ENCODE peak calls at places on chromosome 11, in seven cellular contexts. V is cardiac muscle cell, E is GM13977, S is IMR-90, U is astrocyte of the cerebellum, Q is foreskin fibroblast, K is spleen. L is an unnamed sample.

GRCh38 chr11:44065161-44065571 is 904 bp upstream of the ACCS start:
- DNase-seq in V (no peak), E (no peak), S (no peak), U (no peak), Q (no peak), K (no peak), L (no peak)

GRCh38 chr11:63866211-63866610 is 27.3 kb downstream of the MARK2 start:
- DNase-seq in V (peak; percentile 77), E (peak; percentile 84), S (peak; percentile 61), U (peak; percentile 54), Q (peak; percentile 59), K (no peak), L (peak; percentile 85)

GRCh38 chr11:65611028-65611757 is 2.8 kb downstream of the MAP3K11 start:
- DNase-seq in V (peak; percentile 54), E (no peak), S (no peak), U (no peak), Q (no peak), K (peak; percentile 92), L (no peak)

GRCh38 chr11:14310696-14311095 is 48.3 kb downstream of the RRAS2 start:
- DNase-seq in V (peak; percentile 43), E (no peak), S (peak; percentile 49), U (no peak), Q (peak; percentile 81), K (no peak), L (no peak)

GRCh38 chr11:122293298-122294023 is 177.4 kb upstream of the BLID start:
- DNase-seq in V (peak; percentile 46), E (no peak), S (peak; percentile 37), U (peak; percentile 6), Q (peak; percentile 56), K (no peak), L (no peak)

GRCh38 chr11:90407350-90407749 is 184.5 kb upstream of the CHORDC1 start:
- DNase-seq in V (no peak), E (no peak), S (no peak), U (no peak), Q (no peak), K (no peak), L (no peak)

GRCh38 chr11:37322333-37323194 is 724.5 kb upstream of the RAG2 start:
- DNase-seq in V (no peak), E (no peak), S (no peak), U (no peak), Q (no peak), K (no peak), L (no peak)

GRCh38 chr11:34219862-34220490 is 114.5 kb downstream of the NAT10 start:
- DNase-seq in V (peak; percentile 55), E (no peak), S (no peak), U (no peak), Q (no peak), K (no peak), L (no peak)

GRCh38 chr11:102407901-102408300 is 44.7 kb downstream of the TMEM123 start:
- DNase-seq in V (no peak), E (no peak), S (no peak), U (no peak), Q (no peak), K (no peak), L (no peak)

GRCh38 chr11:44342616-44343015 is 32.7 kb upstream of the ALX4 start:
- DNase-seq in V (no peak), E (no peak), S (no peak), U (no peak), Q (no peak), K (no peak), L (no peak)

GRCh38 chr11:39192671-39193070 is 2266.8 kb downstream of the LRRC4C start:
- DNase-seq in V (no peak), E (no peak), S (no peak), U (no peak), Q (no peak), K (peak; percentile 67), L (no peak)

GRCh38 chr11:23403210-23404185 is 543.2 kb upstream of the CCDC179 start:
- DNase-seq in V (no peak), E (no peak), S (no peak), U (no peak), Q (no peak), K (no peak), L (no peak)

GRCh38 chr11:4050137-4050536 is 44.5 kb upstream of the RRM1 start:
- DNase-seq in V (no peak), E (no peak), S (no peak), U (no peak), Q (no peak), K (no peak), L (no peak)

GRCh38 chr11:117713676-117714075 is 83.3 kb downstream of the DSCAML1 start:
- DNase-seq in V (no peak), E (no peak), S (no peak), U (no peak), Q (no peak), K (no peak), L (no peak)

GRCh38 chr11:2857918-2858317 is 27.7 kb downstream of the CDKN1C start:
- DNase-seq in V (no peak), E (no peak), S (no peak), U (no peak), Q (no peak), K (no peak), L (no peak)

GRCh38 chr11:111983187-111983986 is 41.8 kb upstream of the DLAT start:
- DNase-seq in V (peak; percentile 16), E (no peak), S (peak; percentile 72), U (no peak), Q (no peak), K (no peak), L (no peak)

GRCh38 chr11:119155733-119156492 is 7.1 kb downstream of the ABCG4 start:
- DNase-seq in V (no peak), E (no peak), S (no peak), U (no peak), Q (no peak), K (no peak), L (no peak)

GRCh38 chr11:3044004-3044403 is 13.2 kb downstream of the CARS1 start:
- DNase-seq in V (peak; percentile 47), E (no peak), S (peak; percentile 24), U (no peak), Q (peak; percentile 60), K (peak; percentile 23), L (no peak)

GRCh38 chr11:31690041-31690440 is 121.1 kb downstream of the PAX6 start:
- DNase-seq in V (peak; percentile 34), E (no peak), S (peak; percentile 24), U (no peak), Q (peak; percentile 74), K (no peak), L (no peak)

GRCh38 chr11:122756417-122756816 is 81.9 kb upstream of the CRTAM start:
- DNase-seq in V (no peak), E (peak; percentile 39), S (no peak), U (no peak), Q (no peak), K (peak; percentile 92), L (peak; percentile 63)

GRCh38 chr11:64001552-64002427 is 15.6 kb downstream of the OTUB1 start:
- DNase-seq in V (peak; percentile 74), E (no peak), S (no peak), U (no peak), Q (peak; percentile 29), K (peak; percentile 83), L (no peak)

GRCh38 chr11:59062602-59063529 is 23.2 kb upstream of the GLYATL1B start:
- DNase-seq in V (peak; percentile 9), E (no peak), S (no peak), U (no peak), Q (peak; percentile 7), K (no peak), L (peak; percentile 8)

GRCh38 chr11:58493676-58494075 is 14.2 kb downstream of the OR5B21 start:
- DNase-seq in V (no peak), E (no peak), S (peak; percentile 48), U (no peak), Q (peak; percentile 16), K (no peak), L (peak; percentile 16)

GRCh38 chr11:108965602-108966001 is 300.7 kb downstream of the DDX10 start:
- DNase-seq in V (peak; percentile 88), E (no peak), S (peak; percentile 88), U (no peak), Q (peak; percentile 96), K (no peak), L (no peak)

GRCh38 chr11:31817054-31817620 is 6.0 kb upstream of the PAX6 start:
- DNase-seq in V (no peak), E (peak; percentile 56), S (no peak), U (no peak), Q (no peak), K (peak; percentile 64), L (peak; percentile 44)

GRCh38 chr11:70568504-70569172 is 170.3 kb downstream of the CTTN start:
- DNase-seq in V (peak; percentile 76), E (no peak), S (peak; percentile 24), U (no peak), Q (peak; percentile 61), K (peak; percentile 71), L (no peak)

GRCh38 chr11:2673871-2674471 is 25.8 kb downstream of the KCNQ1OT1 start:
- DNase-seq in V (peak; percentile 15), E (no peak), S (no peak), U (no peak), Q (no peak), K (peak; percentile 62), L (no peak)

DNA sequence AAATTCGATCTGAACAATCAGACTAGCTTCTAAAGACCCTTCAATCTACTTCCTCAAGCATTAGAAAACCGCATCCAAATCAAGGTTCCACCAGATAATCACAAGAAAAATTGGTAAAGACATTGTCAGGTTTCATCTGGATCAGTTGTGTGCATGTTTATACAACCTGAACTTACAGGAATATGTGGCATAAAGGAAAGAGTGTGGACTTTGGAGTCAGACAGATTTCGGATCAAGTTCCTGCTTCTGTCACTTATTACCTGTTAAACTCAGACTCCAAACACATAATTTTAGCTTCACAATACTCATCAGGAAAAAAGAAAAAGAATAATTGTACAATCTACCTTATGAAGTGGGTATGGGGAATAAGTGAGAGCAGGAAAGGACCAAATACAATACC is 80.5 kb downstream of the MPPED2 start:
- DNase-seq in V (no peak), E (no peak), S (no peak), U (no peak), Q (no peak), K (no peak), L (no peak)
- TF ChIP-seq CTCF in V (no peak), E (no peak), S (no peak), U (no peak), Q (no peak), K (no peak), L (no peak)

DNA sequence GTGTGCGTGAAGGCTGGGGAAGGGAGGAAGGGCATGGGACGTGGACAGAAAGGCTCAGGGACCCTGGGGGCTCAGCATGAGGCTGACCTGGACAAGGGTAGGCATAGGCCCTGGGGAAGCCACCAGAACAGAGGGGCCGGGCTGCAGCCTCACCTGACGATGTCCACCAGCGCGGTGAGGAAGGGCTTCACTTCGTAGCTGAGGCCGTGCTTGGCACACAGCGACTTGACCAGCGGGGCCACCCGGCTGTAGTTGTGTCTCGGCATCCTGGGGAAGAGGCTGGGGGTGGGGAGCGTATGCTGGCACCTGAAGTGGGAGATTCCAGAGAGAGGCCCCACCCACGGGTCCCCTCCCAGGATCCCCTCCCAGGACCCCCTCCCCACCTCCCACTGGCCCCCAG is 15.6 kb downstream of the FADS3 start:
- DNase-seq in V (no peak), E (no peak), S (no peak), U (no peak), Q (no peak), K (no peak), L (no peak)
- TF ChIP-seq CTCF in V (no peak), E (no peak), S (no peak), U (no peak), Q (no peak), K (no peak), L (no peak)

GRCh38 chr11:6099577-6099976 is 7.9 kb upstream of the OR56B4 start:
- DNase-seq in V (no peak), E (no peak), S (no peak), U (no peak), Q (no peak), K (no peak), L (no peak)
- TF ChIP-seq CTCF in V (no peak), E (no peak), S (no peak), U (no peak), Q (no peak), K (no peak), L (no peak)

GRCh38 chr11:17353228-17354021 is 1.8 kb downstream of the NCR3LG1 start:
- DNase-seq in V (peak; percentile 90), E (peak; percentile 66), S (peak; percentile 76), U (no peak), Q (peak; percentile 90), K (peak; percentile 88), L (peak; percentile 58)
- TF ChIP-seq CTCF in V (no peak), E (peak; percentile 9), S (no peak), U (no peak), Q (no peak), K (no peak), L (no peak)